ENCODE peak calls at places on chromosomes 11 and 22, in four cellular contexts. One of them, this sample, is unnamed.

GRCh38 chr22:19012308-19012990 is 76.4 kb upstream of the PRODH start:
- DNase-seq in epithelial cell of esophagus: no peak
- DNase-seq in fibroblast of the aortic adventitia: no peak
- DNase-seq in SK-N-SH: no peak
- DNase-seq in this sample: no peak

GRCh38 chr11:57504511-57504910 is 11.0 kb downstream of the SLC43A1 start:
- DNase-seq in epithelial cell of esophagus: no peak
- DNase-seq in SK-N-SH: no peak
- DNase-seq in fibroblast of the aortic adventitia: no peak
- DNase-seq in this sample: no peak

GRCh38 chr11:102577182-102577581 is 46.6 kb upstream of the MMP7 start:
- DNase-seq in SK-N-SH: no peak
- DNase-seq in epithelial cell of esophagus: peak; percentile 19
- DNase-seq in fibroblast of the aortic adventitia: no peak
- DNase-seq in this sample: peak; percentile 16

GRCh38 chr11:131511794-131512193 is 141.4 kb downstream of the NTM start:
- DNase-seq in SK-N-SH: peak; percentile 43
- DNase-seq in epithelial cell of esophagus: peak; percentile 22
- DNase-seq in fibroblast of the aortic adventitia: no peak
- DNase-seq in this sample: no peak

GRCh38 chr11:75337195-75337654 is 14.2 kb downstream of the ARRB1 start:
- DNase-seq in SK-N-SH: no peak
- DNase-seq in fibroblast of the aortic adventitia: peak; percentile 57
- DNase-seq in epithelial cell of esophagus: peak; percentile 72
- DNase-seq in this sample: no peak

GRCh38 chr22:48782326-48782725 is 1045.3 kb downstream of the BRD1 start:
- DNase-seq in SK-N-SH: no peak
- DNase-seq in epithelial cell of esophagus: no peak
- DNase-seq in fibroblast of the aortic adventitia: no peak
- DNase-seq in this sample: no peak

GRCh38 chr11:119340335-119341221 is at the start of gene C1QTNF5:
- DNase-seq in SK-N-SH: peak; percentile 83
- DNase-seq in fibroblast of the aortic adventitia: peak; percentile 85
- DNase-seq in epithelial cell of esophagus: no peak
- DNase-seq in this sample: no peak

GRCh38 chr22:48485144-48486135 is 1342.2 kb downstream of the BRD1 start:
- DNase-seq in fibroblast of the aortic adventitia: no peak
- DNase-seq in epithelial cell of esophagus: no peak
- DNase-seq in SK-N-SH: no peak
- DNase-seq in this sample: no peak

GRCh38 chr11:65479184-65480145 is 19.4 kb upstream of the MALAT1 start:
- DNase-seq in epithelial cell of esophagus: peak; percentile 52
- DNase-seq in SK-N-SH: peak; percentile 60
- DNase-seq in fibroblast of the aortic adventitia: peak; percentile 99
- DNase-seq in this sample: peak; percentile 96

GRCh38 chr11:828501-829115 is 889 bp downstream of the CRACR2B start:
- DNase-seq in SK-N-SH: no peak
- DNase-seq in epithelial cell of esophagus: no peak
- DNase-seq in fibroblast of the aortic adventitia: no peak
- DNase-seq in this sample: no peak

GRCh38 chr11:829116-829945 is 1.6 kb downstream of the CRACR2B start:
- DNase-seq in fibroblast of the aortic adventitia: no peak
- DNase-seq in epithelial cell of esophagus: no peak
- DNase-seq in SK-N-SH: no peak
- DNase-seq in this sample: no peak

GRCh38 chr11:830295-831131 is 2.2 kb upstream of the CD151 start:
- DNase-seq in epithelial cell of esophagus: peak; percentile 77
- DNase-seq in SK-N-SH: peak; percentile 85
- DNase-seq in fibroblast of the aortic adventitia: peak; percentile 40
- DNase-seq in this sample: no peak

GRCh38 chr11:831132-831864 is 1.5 kb upstream of the CD151 start:
- DNase-seq in fibroblast of the aortic adventitia: no peak
- DNase-seq in epithelial cell of esophagus: no peak
- DNase-seq in SK-N-SH: no peak
- DNase-seq in this sample: no peak

DNA sequence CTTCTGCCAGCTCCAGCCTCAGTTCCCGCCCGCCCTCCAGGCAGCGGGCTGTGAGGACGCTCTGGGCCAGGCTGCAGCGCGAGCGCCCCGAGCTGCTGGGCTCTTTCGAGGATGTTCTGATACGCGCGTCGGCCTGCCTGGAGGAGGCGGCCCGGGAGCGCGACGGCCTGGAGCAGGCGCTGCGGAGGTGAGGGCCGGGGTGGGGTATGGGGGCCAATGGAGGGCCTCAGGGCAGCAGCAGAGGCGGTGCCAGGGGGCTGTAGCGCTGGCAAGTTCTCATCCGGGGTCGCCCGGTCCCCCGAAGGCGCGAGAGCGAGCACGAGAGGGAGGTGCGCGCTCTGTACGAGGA is 2.2 kb downstream of the CRACR2B start:
- DNase-seq in SK-N-SH: no peak
- DNase-seq in epithelial cell of esophagus: no peak
- DNase-seq in fibroblast of the aortic adventitia: no peak
- DNase-seq in this sample: no peak
- H3K4me3 ChIP-seq in SK-N-SH: peak overlapping the region; percentile 10
- H3K4me3 ChIP-seq in epithelial cell of esophagus: peak overlapping the region; percentile 19
- H3K4me3 ChIP-seq in fibroblast of the aortic adventitia: peak overlapping the region; percentile 40
- H3K4me3 ChIP-seq in this sample: no peak overlapping the region

DNA sequence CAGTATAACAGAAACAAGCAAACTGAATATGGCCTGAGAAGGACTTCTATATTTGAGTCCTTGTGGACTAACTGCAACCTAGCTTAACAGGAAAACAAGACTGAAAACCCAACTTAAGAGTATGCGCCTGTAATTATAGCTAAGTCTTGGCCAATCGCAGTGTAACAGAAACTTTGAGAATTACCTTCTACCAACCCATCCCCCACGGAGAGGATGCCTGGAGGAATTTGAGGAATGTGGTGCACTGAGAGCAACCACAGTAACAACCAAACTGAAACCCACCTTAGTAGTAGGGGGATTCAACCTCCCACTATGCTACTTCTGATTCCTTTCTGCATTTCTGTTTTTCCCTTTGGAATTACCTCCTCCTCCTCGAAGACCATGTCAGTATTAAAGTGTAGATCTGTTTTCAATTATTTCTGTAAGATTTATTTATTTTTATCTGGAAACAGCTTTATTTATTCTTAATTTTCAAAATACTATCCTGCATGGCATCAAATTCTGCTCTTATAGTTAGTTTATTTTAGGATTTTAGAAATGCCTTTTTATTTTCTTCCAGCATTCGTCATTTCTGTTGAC is 393.6 kb downstream of the KCNA4 start:
- DNase-seq in fibroblast of the aortic adventitia: no peak
- DNase-seq in epithelial cell of esophagus: no peak
- DNase-seq in SK-N-SH: no peak
- DNase-seq in this sample: no peak
- H3K4me3 ChIP-seq in fibroblast of the aortic adventitia: no peak overlapping the region
- H3K4me3 ChIP-seq in epithelial cell of esophagus: no peak overlapping the region
- H3K4me3 ChIP-seq in SK-N-SH: no peak overlapping the region
- H3K4me3 ChIP-seq in this sample: no peak overlapping the region

DNA sequence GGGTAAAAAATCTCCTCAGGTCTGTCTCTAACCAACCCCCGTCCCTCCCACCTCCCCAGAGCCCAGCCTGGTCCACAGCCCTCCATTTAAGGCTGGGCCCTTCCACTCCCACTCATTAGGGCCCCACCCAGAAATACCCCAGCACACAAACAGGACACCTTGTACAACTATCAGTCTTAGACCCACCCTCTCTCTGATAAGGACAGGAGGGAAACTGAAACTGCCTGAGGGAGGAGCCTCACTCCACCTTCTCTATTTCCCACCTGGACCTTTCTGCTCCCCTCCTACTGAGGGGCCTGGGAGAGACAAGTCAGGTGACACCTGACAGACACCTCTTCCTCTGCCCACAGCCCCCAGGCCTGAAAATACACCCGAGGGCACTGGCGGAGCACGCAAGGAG is 90.2 kb downstream of the PLEKHA7 start:
- DNase-seq in SK-N-SH: no peak
- DNase-seq in epithelial cell of esophagus: no peak
- DNase-seq in fibroblast of the aortic adventitia: no peak
- DNase-seq in this sample: no peak
- H3K4me3 ChIP-seq in SK-N-SH: no peak overlapping the region
- H3K4me3 ChIP-seq in epithelial cell of esophagus: peak overlapping the region; percentile 53
- H3K4me3 ChIP-seq in fibroblast of the aortic adventitia: no peak overlapping the region
- H3K4me3 ChIP-seq in this sample: no peak overlapping the region

GRCh38 chr22:26431151-26431995 is 2.3 kb downstream of the ASPHD2 start:
- DNase-seq in epithelial cell of esophagus: no peak
- DNase-seq in SK-N-SH: no peak
- DNase-seq in fibroblast of the aortic adventitia: no peak
- DNase-seq in this sample: no peak

GRCh38 chr22:26432619-26433311 is 3.7 kb downstream of the ASPHD2 start:
- DNase-seq in epithelial cell of esophagus: no peak
- DNase-seq in fibroblast of the aortic adventitia: peak; percentile 14
- DNase-seq in SK-N-SH: no peak
- DNase-seq in this sample: no peak

GRCh38 chr22:26429458-26430238 is 588 bp downstream of the ASPHD2 start:
- DNase-seq in fibroblast of the aortic adventitia: no peak
- DNase-seq in SK-N-SH: peak; percentile 76
- DNase-seq in epithelial cell of esophagus: no peak
- DNase-seq in this sample: no peak

GRCh38 chr22:26428515-26429457 is at the start of gene ASPHD2:
- DNase-seq in fibroblast of the aortic adventitia: peak; percentile 58
- DNase-seq in epithelial cell of esophagus: peak; percentile 60
- DNase-seq in SK-N-SH: peak; percentile 96
- DNase-seq in this sample: no peak

GRCh38 chr22:26430600-26430999 is 1.5 kb downstream of the ASPHD2 start:
- DNase-seq in fibroblast of the aortic adventitia: no peak
- DNase-seq in SK-N-SH: no peak
- DNase-seq in epithelial cell of esophagus: no peak
- DNase-seq in this sample: no peak
- H3K4me3 ChIP-seq in fibroblast of the aortic adventitia: no peak overlapping the region
- H3K4me3 ChIP-seq in SK-N-SH: no peak overlapping the region
- H3K4me3 ChIP-seq in epithelial cell of esophagus: no peak overlapping the region
- H3K4me3 ChIP-seq in this sample: no peak overlapping the region

This sample was measured in AG09309.